ENCODE peak calls at places on chromosome 20, in ten cellular contexts. One of them, this sample, is unnamed.
A peak's percentile ranks its signal among the peaks of the same experiment; 100 is the strongest.

GRCh38 chr20:45372646-45373352 is 5.3 kb downstream of the TP53TG5 start:
- DNase-seq in left ventricle myocardium inferior: no peak
- DNase-seq in CD8-positive, alpha-beta memory T cell: no peak
- DNase-seq in mammary epithelial cell: no peak
- DNase-seq in lung: no peak
- DNase-seq in SJSA1: no peak
- DNase-seq in tibial nerve: no peak
- DNase-seq in IMR-90: no peak
- DNase-seq in naive thymus-derived CD4-positive, alpha-beta T cell: no peak
- DNase-seq in SK-N-MC: no peak
- DNase-seq in this sample: no peak

GRCh38 chr20:19780261-19780660 is 22.2 kb downstream of the RIN2 start:
- DNase-seq in IMR-90: no peak
- DNase-seq in lung: no peak
- DNase-seq in mammary epithelial cell: no peak
- DNase-seq in CD8-positive, alpha-beta memory T cell: no peak
- DNase-seq in naive thymus-derived CD4-positive, alpha-beta T cell: no peak
- DNase-seq in tibial nerve: no peak
- DNase-seq in SJSA1: no peak
- DNase-seq in SK-N-MC: no peak
- DNase-seq in left ventricle myocardium inferior: no peak
- DNase-seq in this sample: no peak

GRCh38 chr20:22619806-22620205 is 35.4 kb upstream of the FOXA2 start:
- DNase-seq in CD8-positive, alpha-beta memory T cell: no peak
- DNase-seq in mammary epithelial cell: no peak
- DNase-seq in left ventricle myocardium inferior: no peak
- DNase-seq in IMR-90: no peak
- DNase-seq in SJSA1: no peak
- DNase-seq in tibial nerve: no peak
- DNase-seq in SK-N-MC: no peak
- DNase-seq in naive thymus-derived CD4-positive, alpha-beta T cell: no peak
- DNase-seq in lung: no peak
- DNase-seq in this sample: no peak

GRCh38 chr20:47276856-47277541 is 79.5 kb downstream of the ZMYND8 start:
- DNase-seq in tibial nerve: no peak
- DNase-seq in left ventricle myocardium inferior: peak; percentile 73
- DNase-seq in naive thymus-derived CD4-positive, alpha-beta T cell: no peak
- DNase-seq in mammary epithelial cell: no peak
- DNase-seq in SK-N-MC: no peak
- DNase-seq in lung: peak; percentile 31
- DNase-seq in SJSA1: peak; percentile 53
- DNase-seq in CD8-positive, alpha-beta memory T cell: no peak
- DNase-seq in IMR-90: peak; percentile 84
- DNase-seq in this sample: peak; percentile 40

GRCh38 chr20:48786916-48787676 is 40.7 kb downstream of the PREX1 start:
- DNase-seq in SK-N-MC: no peak
- DNase-seq in naive thymus-derived CD4-positive, alpha-beta T cell: no peak
- DNase-seq in lung: no peak
- DNase-seq in IMR-90: no peak
- DNase-seq in CD8-positive, alpha-beta memory T cell: no peak
- DNase-seq in tibial nerve: no peak
- DNase-seq in left ventricle myocardium inferior: no peak
- DNase-seq in SJSA1: no peak
- DNase-seq in mammary epithelial cell: no peak
- DNase-seq in this sample: no peak

GRCh38 chr20:63495771-63496403 is 3.0 kb downstream of the EEF1A2 start:
- DNase-seq in naive thymus-derived CD4-positive, alpha-beta T cell: peak; percentile 78
- DNase-seq in left ventricle myocardium inferior: peak; percentile 65
- DNase-seq in tibial nerve: peak; percentile 36
- DNase-seq in lung: peak; percentile 73
- DNase-seq in SK-N-MC: no peak
- DNase-seq in SJSA1: peak; percentile 71
- DNase-seq in mammary epithelial cell: peak; percentile 35
- DNase-seq in IMR-90: peak; percentile 28
- DNase-seq in CD8-positive, alpha-beta memory T cell: peak; percentile 68
- DNase-seq in this sample: peak; percentile 45

GRCh38 chr20:62639765-62640164 is 2.5 kb upstream of the SLCO4A1 start:
- DNase-seq in SK-N-MC: no peak
- DNase-seq in CD8-positive, alpha-beta memory T cell: no peak
- DNase-seq in IMR-90: no peak
- DNase-seq in mammary epithelial cell: no peak
- DNase-seq in SJSA1: no peak
- DNase-seq in left ventricle myocardium inferior: no peak
- DNase-seq in tibial nerve: no peak
- DNase-seq in naive thymus-derived CD4-positive, alpha-beta T cell: no peak
- DNase-seq in lung: no peak
- DNase-seq in this sample: no peak

GRCh38 chr20:19212524-19213502 is at the start of gene SLC24A3:
- DNase-seq in SJSA1: no peak
- DNase-seq in IMR-90: no peak
- DNase-seq in naive thymus-derived CD4-positive, alpha-beta T cell: no peak
- DNase-seq in SK-N-MC: no peak
- DNase-seq in mammary epithelial cell: peak; percentile 14
- DNase-seq in tibial nerve: no peak
- DNase-seq in lung: peak; percentile 81
- DNase-seq in CD8-positive, alpha-beta memory T cell: no peak
- DNase-seq in left ventricle myocardium inferior: peak; percentile 70
- DNase-seq in this sample: no peak

GRCh38 chr20:31652917-31653385 is 15.2 kb downstream of the COX4I2 start:
- DNase-seq in naive thymus-derived CD4-positive, alpha-beta T cell: no peak
- DNase-seq in CD8-positive, alpha-beta memory T cell: no peak
- DNase-seq in tibial nerve: no peak
- DNase-seq in left ventricle myocardium inferior: no peak
- DNase-seq in SK-N-MC: no peak
- DNase-seq in mammary epithelial cell: no peak
- DNase-seq in SJSA1: no peak
- DNase-seq in IMR-90: peak; percentile 43
- DNase-seq in lung: no peak
- DNase-seq in this sample: peak; percentile 71

GRCh38 chr20:31653573-31653972 is 15.9 kb downstream of the COX4I2 start:
- DNase-seq in lung: no peak
- DNase-seq in mammary epithelial cell: no peak
- DNase-seq in IMR-90: no peak
- DNase-seq in left ventricle myocardium inferior: no peak
- DNase-seq in naive thymus-derived CD4-positive, alpha-beta T cell: no peak
- DNase-seq in CD8-positive, alpha-beta memory T cell: no peak
- DNase-seq in SJSA1: no peak
- DNase-seq in SK-N-MC: no peak
- DNase-seq in tibial nerve: no peak
- DNase-seq in this sample: no peak

GRCh38 chr20:31654534-31654933 is 16.8 kb downstream of the COX4I2 start:
- DNase-seq in SJSA1: no peak
- DNase-seq in left ventricle myocardium inferior: no peak
- DNase-seq in tibial nerve: no peak
- DNase-seq in SK-N-MC: no peak
- DNase-seq in naive thymus-derived CD4-positive, alpha-beta T cell: no peak
- DNase-seq in lung: no peak
- DNase-seq in CD8-positive, alpha-beta memory T cell: no peak
- DNase-seq in IMR-90: no peak
- DNase-seq in mammary epithelial cell: no peak
- DNase-seq in this sample: no peak
- H3K4me3 ChIP-seq in SJSA1: no peak overlapping the region
- H3K4me3 ChIP-seq in left ventricle myocardium inferior: no peak overlapping the region
- H3K4me3 ChIP-seq in tibial nerve: no peak overlapping the region
- H3K4me3 ChIP-seq in SK-N-MC: no peak overlapping the region
- H3K4me3 ChIP-seq in naive thymus-derived CD4-positive, alpha-beta T cell: no peak overlapping the region
- H3K4me3 ChIP-seq in lung: no peak overlapping the region
- H3K4me3 ChIP-seq in CD8-positive, alpha-beta memory T cell: no peak overlapping the region
- H3K4me3 ChIP-seq in IMR-90: no peak overlapping the region
- H3K4me3 ChIP-seq in mammary epithelial cell: no peak overlapping the region
- H3K4me3 ChIP-seq in this sample: no peak overlapping the region

GRCh38 chr20:60583741-60584140 is 625.5 kb downstream of the CDH26 start:
- DNase-seq in tibial nerve: no peak
- DNase-seq in SJSA1: no peak
- DNase-seq in SK-N-MC: no peak
- DNase-seq in CD8-positive, alpha-beta memory T cell: no peak
- DNase-seq in left ventricle myocardium inferior: no peak
- DNase-seq in mammary epithelial cell: peak; percentile 84
- DNase-seq in naive thymus-derived CD4-positive, alpha-beta T cell: no peak
- DNase-seq in lung: no peak
- DNase-seq in IMR-90: no peak
- DNase-seq in this sample: no peak

GRCh38 chr20:60581606-60582005 is 623.4 kb downstream of the CDH26 start:
- DNase-seq in SK-N-MC: no peak
- DNase-seq in IMR-90: no peak
- DNase-seq in tibial nerve: no peak
- DNase-seq in naive thymus-derived CD4-positive, alpha-beta T cell: no peak
- DNase-seq in SJSA1: no peak
- DNase-seq in left ventricle myocardium inferior: no peak
- DNase-seq in lung: no peak
- DNase-seq in mammary epithelial cell: no peak
- DNase-seq in CD8-positive, alpha-beta memory T cell: no peak
- DNase-seq in this sample: no peak

GRCh38 chr20:60584221-60584620 is 626.0 kb downstream of the CDH26 start:
- DNase-seq in SK-N-MC: no peak
- DNase-seq in naive thymus-derived CD4-positive, alpha-beta T cell: no peak
- DNase-seq in mammary epithelial cell: peak; percentile 71
- DNase-seq in CD8-positive, alpha-beta memory T cell: no peak
- DNase-seq in left ventricle myocardium inferior: no peak
- DNase-seq in tibial nerve: no peak
- DNase-seq in SJSA1: no peak
- DNase-seq in lung: no peak
- DNase-seq in IMR-90: no peak
- DNase-seq in this sample: no peak

DNA sequence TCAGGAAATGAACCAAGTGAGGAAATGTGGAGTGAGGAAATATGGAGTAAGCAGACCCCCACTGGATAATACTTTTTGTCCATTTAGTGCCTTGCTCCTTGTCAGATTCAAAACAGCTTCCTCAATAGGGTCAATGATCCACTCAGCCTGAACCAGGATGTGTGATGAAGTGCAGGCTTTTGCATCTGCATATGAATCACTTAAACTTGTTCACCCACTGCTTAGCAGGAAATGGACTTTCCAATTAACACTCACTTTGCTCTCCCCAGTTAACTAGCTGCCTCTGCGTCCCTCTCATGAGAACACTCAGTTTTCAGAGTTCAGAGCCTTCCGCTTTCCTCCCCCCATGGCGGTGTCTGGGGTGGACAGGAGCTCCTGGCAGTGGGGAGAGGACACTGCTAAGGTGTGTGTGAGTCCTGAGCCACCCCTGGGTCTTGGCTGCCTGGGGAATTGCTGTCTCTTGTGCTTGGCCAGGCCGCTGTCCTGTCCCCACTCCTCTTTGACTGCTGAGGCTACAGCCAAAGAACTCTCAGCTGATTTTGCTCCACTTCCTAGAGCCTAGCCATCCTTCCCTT is 621.8 kb downstream of the CDH26 start:
- DNase-seq in CD8-positive, alpha-beta memory T cell: no peak
- DNase-seq in IMR-90: no peak
- DNase-seq in mammary epithelial cell: peak; percentile 9
- DNase-seq in lung: no peak
- DNase-seq in left ventricle myocardium inferior: no peak
- DNase-seq in tibial nerve: no peak
- DNase-seq in SK-N-MC: no peak
- DNase-seq in SJSA1: no peak
- DNase-seq in naive thymus-derived CD4-positive, alpha-beta T cell: no peak
- DNase-seq in this sample: no peak
- H3K9me3 ChIP-seq in CD8-positive, alpha-beta memory T cell: no peaks in the 10 kb centered on the region
- H3K9me3 ChIP-seq in IMR-90: peaks cover 2% of the 10 kb centered on the region
- H3K9me3 ChIP-seq in mammary epithelial cell: no peaks in the 10 kb centered on the region
- H3K9me3 ChIP-seq in lung: no peaks in the 10 kb centered on the region
- H3K9me3 ChIP-seq in left ventricle myocardium inferior: no peaks in the 10 kb centered on the region
- H3K9me3 ChIP-seq in tibial nerve: no peaks in the 10 kb centered on the region
- H3K9me3 ChIP-seq in SK-N-MC: no peaks in the 10 kb centered on the region
- H3K9me3 ChIP-seq in SJSA1: peaks cover 2% of the 10 kb centered on the region
- H3K9me3 ChIP-seq in naive thymus-derived CD4-positive, alpha-beta T cell: no peaks in the 10 kb centered on the region
- H3K9me3 ChIP-seq in this sample: no peaks in the 10 kb centered on the region

GRCh38 chr20:49989234-49990065 is 6.7 kb downstream of the SNAI1 start:
- DNase-seq in IMR-90: peak; percentile 87
- DNase-seq in tibial nerve: peak; percentile 80
- DNase-seq in CD8-positive, alpha-beta memory T cell: no peak
- DNase-seq in naive thymus-derived CD4-positive, alpha-beta T cell: no peak
- DNase-seq in SK-N-MC: peak; percentile 34
- DNase-seq in mammary epithelial cell: no peak
- DNase-seq in lung: no peak
- DNase-seq in SJSA1: peak; percentile 98
- DNase-seq in left ventricle myocardium inferior: peak; percentile 59
- DNase-seq in this sample: peak; percentile 98
- H3K4me3 ChIP-seq in IMR-90: no peak overlapping the region
- H3K4me3 ChIP-seq in tibial nerve: no peak overlapping the region
- H3K4me3 ChIP-seq in CD8-positive, alpha-beta memory T cell: no peak overlapping the region
- H3K4me3 ChIP-seq in naive thymus-derived CD4-positive, alpha-beta T cell: no peak overlapping the region
- H3K4me3 ChIP-seq in SK-N-MC: peak overlapping the region; percentile 29
- H3K4me3 ChIP-seq in mammary epithelial cell: no peak overlapping the region
- H3K4me3 ChIP-seq in lung: no peak overlapping the region
- H3K4me3 ChIP-seq in SJSA1: peak overlapping the region; percentile 1
- H3K4me3 ChIP-seq in left ventricle myocardium inferior: peak overlapping the region; percentile 15
- H3K4me3 ChIP-seq in this sample: no peak overlapping the region

GRCh38 chr20:37458761-37459160 is 62.3 kb upstream of the NNAT start:
- DNase-seq in mammary epithelial cell: no peak
- DNase-seq in naive thymus-derived CD4-positive, alpha-beta T cell: no peak
- DNase-seq in SJSA1: no peak
- DNase-seq in left ventricle myocardium inferior: no peak
- DNase-seq in CD8-positive, alpha-beta memory T cell: no peak
- DNase-seq in tibial nerve: no peak
- DNase-seq in IMR-90: no peak
- DNase-seq in lung: no peak
- DNase-seq in SK-N-MC: no peak
- DNase-seq in this sample: no peak
- H3K9me3 ChIP-seq in mammary epithelial cell: no peaks in the 10 kb centered on the region
- H3K9me3 ChIP-seq in naive thymus-derived CD4-positive, alpha-beta T cell: peaks cover 25% of the 10 kb centered on the region
- H3K9me3 ChIP-seq in SJSA1: no peaks in the 10 kb centered on the region
- H3K9me3 ChIP-seq in left ventricle myocardium inferior: peaks cover 66% of the 10 kb centered on the region
- H3K9me3 ChIP-seq in CD8-positive, alpha-beta memory T cell: peaks cover 9% of the 10 kb centered on the region
- H3K9me3 ChIP-seq in tibial nerve: no peaks in the 10 kb centered on the region
- H3K9me3 ChIP-seq in IMR-90: peaks cover 16% of the 10 kb centered on the region
- H3K9me3 ChIP-seq in lung: peaks cover 19% of the 10 kb centered on the region
- H3K9me3 ChIP-seq in SK-N-MC: peaks cover 10% of the 10 kb centered on the region
- H3K9me3 ChIP-seq in this sample: peaks cover 33% of the 10 kb centered on the region

GRCh38 chr20:288956-289692 is 1.4 kb downstream of the C20orf96 start:
- DNase-seq in CD8-positive, alpha-beta memory T cell: no peak
- DNase-seq in IMR-90: no peak
- DNase-seq in left ventricle myocardium inferior: no peak
- DNase-seq in naive thymus-derived CD4-positive, alpha-beta T cell: no peak
- DNase-seq in SJSA1: no peak
- DNase-seq in SK-N-MC: no peak
- DNase-seq in tibial nerve: no peak
- DNase-seq in lung: no peak
- DNase-seq in mammary epithelial cell: no peak
- DNase-seq in this sample: no peak
- H3K4me3 ChIP-seq in CD8-positive, alpha-beta memory T cell: no peak overlapping the region
- H3K4me3 ChIP-seq in IMR-90: peak overlapping the region; percentile 87
- H3K4me3 ChIP-seq in left ventricle myocardium inferior: peak overlapping the region; percentile 73
- H3K4me3 ChIP-seq in naive thymus-derived CD4-positive, alpha-beta T cell: no peak overlapping the region
- H3K4me3 ChIP-seq in SJSA1: peak overlapping the region; percentile 51
- H3K4me3 ChIP-seq in SK-N-MC: peak overlapping the region; percentile 95
- H3K4me3 ChIP-seq in tibial nerve: no peak overlapping the region
- H3K4me3 ChIP-seq in lung: no peak overlapping the region
- H3K4me3 ChIP-seq in mammary epithelial cell: no peak overlapping the region
- H3K4me3 ChIP-seq in this sample: no peak overlapping the region

This sample was measured in MG63.